ENCODE peak calls at places on chromosomes 12 and 14, in seven cellular contexts. I, F, Z, O, Q, P and C are unnamed samples.

GRCh38 chr12:806116-806805 is 53.9 kb downstream of the WNK1 start:
- DNase-seq in Z (no peak), O (no peak), Q (no peak), P (no peak), I (no peak), F (no peak), C (no peak)

GRCh38 chr12:90120627-90121026 is 412.0 kb upstream of the ATP2B1 start:
- DNase-seq in Z (no peak), I (no peak), Q (no peak), O (no peak), P (no peak), F (no peak), C (no peak)

GRCh38 chr14:58598028-58598850 is 39.5 kb upstream of the DACT1 start:
- DNase-seq in Q (no peak), P (no peak), F (no peak), Z (no peak), I (no peak), O (no peak), C (no peak)

GRCh38 chr14:20415723-20416622 is 2.7 kb upstream of the TEP1 start:
- DNase-seq in Q (no peak), F (no peak), Z (no peak), I (no peak), O (no peak), P (no peak), C (peak; percentile 38)

GRCh38 chr14:57866199-57866755 is 385 bp upstream of the SLC35F4 start:
- DNase-seq in Q (no peak), I (no peak), P (no peak), O (no peak), F (no peak), Z (no peak), C (no peak)

GRCh38 chr12:8544295-8544694 is 3.6 kb upstream of the CLEC4E start:
- DNase-seq in Z (no peak), F (peak; percentile 42), Q (peak; percentile 74), I (peak; percentile 66), P (no peak), O (peak; percentile 38), C (peak; percentile 84)

GRCh38 chr14:29926701-29927595 is 699 bp downstream of the PRKD1 start:
- DNase-seq in F (no peak), Q (peak; percentile 69), Z (peak; percentile 80), O (no peak), I (peak; percentile 67), P (no peak), C (peak; percentile 72)

GRCh38 chr12:43315961-43316360 is 236.0 kb downstream of the ADAMTS20 start:
- DNase-seq in I (no peak), O (no peak), P (no peak), Q (no peak), F (no peak), Z (no peak), C (no peak)

GRCh38 chr14:79404874-79405273 is 806.4 kb downstream of the DIO2 start:
- DNase-seq in Z (no peak), P (no peak), Q (no peak), I (no peak), F (no peak), O (no peak), C (peak; percentile 61)

GRCh38 chr14:85702191-85702590 is 172.2 kb downstream of the FLRT2 start:
- DNase-seq in Z (no peak), O (no peak), F (no peak), Q (no peak), P (no peak), I (no peak), C (no peak)

GRCh38 chr14:97346675-97347074 is 549.5 kb downstream of the VRK1 start:
- DNase-seq in P (no peak), O (no peak), Z (no peak), I (no peak), F (no peak), Q (no peak), C (no peak)

GRCh38 chr12:40911676-40912075 is 219.4 kb downstream of the CNTN1 start:
- DNase-seq in I (no peak), Q (no peak), O (no peak), Z (no peak), F (no peak), P (no peak), C (no peak)

GRCh38 chr12:65895759-65896656 is 71.7 kb downstream of the HMGA2 start:
- DNase-seq in O (no peak), F (no peak), P (no peak), Q (no peak), Z (no peak), I (no peak), C (no peak)

GRCh38 chr14:79730911-79731310 is 480.4 kb downstream of the DIO2 start:
- DNase-seq in O (no peak), Q (no peak), F (no peak), P (no peak), Z (no peak), I (no peak), C (no peak)

GRCh38 chr12:85923767-85924331 is 49.8 kb downstream of the NTS start:
- DNase-seq in O (no peak), P (no peak), F (no peak), Z (no peak), I (no peak), Q (no peak), C (no peak)

GRCh38 chr14:34018564-34019244 is 67.8 kb upstream of the EGLN3 start:
- DNase-seq in F (no peak), Q (no peak), P (no peak), I (no peak), O (peak; percentile 30), Z (peak; percentile 80), C (no peak)

GRCh38 chr12:16602412-16602811 is 3.5 kb downstream of the LMO3 start:
- DNase-seq in Q (no peak), I (no peak), O (no peak), F (no peak), Z (no peak), P (no peak), C (no peak)

GRCh38 chr12:90234455-90234854 is 525.8 kb upstream of the ATP2B1 start:
- DNase-seq in I (no peak), Z (no peak), Q (no peak), P (no peak), O (no peak), F (no peak), C (no peak)

GRCh38 chr12:72207094-72207493 is 65.1 kb upstream of the TRHDE start:
- DNase-seq in Q (no peak), F (no peak), I (no peak), O (no peak), P (no peak), Z (no peak), C (no peak)

GRCh38 chr12:108170164-108170563 is 41.1 kb downstream of the WSCD2 start:
- DNase-seq in I (no peak), P (no peak), F (no peak), O (no peak), Q (no peak), Z (no peak), C (no peak)

GRCh38 chr14:101723061-101723595 is 38.4 kb upstream of the PPP2R5C start:
- DNase-seq in P (no peak), Q (peak; percentile 10), I (no peak), Z (no peak), O (no peak), F (no peak), C (no peak)
- TF ChIP-seq POLR2A in P (no peak), Q (no peak), I (no peak), Z (no peak), O (no peak), F (no peak), C (no peak)

GRCh38 chr12:6947615-6948014 is 3.5 kb upstream of the PTPN6 start:
- DNase-seq in Q (no peak), Z (no peak), O (no peak), P (no peak), F (no peak), I (no peak), C (no peak)
- TF ChIP-seq CTCF in Q (no peak), Z (no peak), O (no peak), P (no peak), F (no peak), I (no peak), C (no peak)

DNA sequence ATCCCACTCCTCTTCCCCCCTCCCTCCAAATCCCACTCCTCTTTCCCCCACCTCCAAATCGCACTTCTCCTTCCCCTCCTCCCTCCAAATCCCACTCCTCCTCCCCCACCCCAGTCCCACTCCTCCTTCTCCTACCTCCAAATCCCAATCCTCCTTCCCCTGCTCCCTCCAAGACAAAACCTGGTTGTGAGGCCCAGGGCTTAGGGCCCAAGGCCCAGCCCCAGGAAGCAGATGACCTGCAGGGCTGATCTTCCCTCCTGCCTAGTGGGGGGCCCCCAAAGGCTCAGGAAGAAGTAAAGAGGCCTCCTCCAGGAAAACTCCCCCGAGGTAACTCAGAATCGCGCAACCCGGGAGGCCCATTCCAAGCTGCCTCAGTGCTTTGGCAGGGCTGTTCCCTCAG is 34.5 kb downstream of the NCOR2 start:
- DNase-seq in P (no peak), Z (no peak), O (no peak), F (no peak), I (no peak), Q (no peak), C (no peak)
- H3K4me3 ChIP-seq in P (no peak overlapping the region), Z (no peak overlapping the region), O (no peak overlapping the region), F (no peak overlapping the region), I (no peak overlapping the region), Q (no peak overlapping the region), C (no peak overlapping the region)

DNA sequence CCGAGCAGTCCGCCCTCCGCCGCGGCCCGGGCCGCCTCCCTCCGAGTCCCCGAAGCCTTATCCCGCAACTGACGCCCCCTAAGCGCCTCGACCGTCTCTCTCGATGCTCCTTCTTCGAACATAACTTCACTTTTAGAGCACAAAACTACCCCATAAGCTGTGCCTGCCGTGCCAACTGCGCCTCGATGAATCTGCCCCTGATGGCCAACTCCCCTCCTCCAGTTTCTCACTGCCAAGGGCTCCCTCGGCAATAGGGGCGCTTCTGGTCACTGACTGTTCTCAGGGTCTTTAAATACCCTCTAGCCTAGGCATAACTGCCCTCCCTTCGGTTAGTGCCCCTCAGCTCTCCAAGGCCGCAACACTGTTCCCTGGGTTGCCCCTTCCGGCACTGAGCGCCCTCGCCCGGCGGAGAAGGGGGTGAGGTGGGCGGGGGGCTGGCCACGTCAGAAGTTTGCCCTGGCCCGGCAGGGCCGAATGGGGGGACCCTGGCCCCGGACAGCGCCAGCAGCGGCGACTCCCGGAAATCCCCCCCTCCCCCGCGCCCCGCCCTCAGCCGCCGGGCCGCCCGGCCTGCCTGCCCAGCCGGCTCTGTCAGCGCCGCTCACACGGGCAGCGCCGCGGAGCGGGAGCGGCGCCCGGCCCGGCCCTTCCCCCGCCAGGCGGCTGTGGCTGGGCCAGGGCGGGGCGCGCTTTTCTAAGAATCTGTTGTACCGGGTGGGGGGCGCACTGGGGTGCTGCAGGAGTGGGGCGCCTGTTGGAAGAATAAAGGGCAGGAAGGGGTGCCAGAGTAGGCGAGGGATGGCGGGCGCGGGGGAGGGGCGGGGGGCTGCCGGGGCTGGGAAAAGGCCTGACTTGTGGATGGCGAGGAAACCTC is 10.6 kb downstream of the RARG start:
- DNase-seq in P (no peak), I (peak; percentile 80), Q (peak; percentile 83), O (peak; percentile 39), F (peak; percentile 86), Z (peak; percentile 85), C (peak; percentile 82)
- TF ChIP-seq POLR2A in P (peak; percentile 60), I (no peak), Q (peak; percentile 90), O (no peak), F (no peak), Z (peak; percentile 68), C (peak; percentile 50)